ENCODE peak calls at places on chromosomes 2 and 18, in seven cellular contexts. B is MM.1S; K is esophagus squamous epithelium; J is right atrium auricular region; E is gastrocnemius medialis; O is CD8-positive, alpha-beta memory T cell; W is kidney. C is an unnamed sample. For H3K4me1, the result is how much of the 10 kb centered on the place peaks cover.

GRCh38 chr2:191218292-191218898 is 26.8 kb upstream of the MYO1B start:
- DNase-seq in B (no peak), K (no peak), J (no peak), E (no peak), O (peak), W (no peak), C (no peak)

GRCh38 chr2:173282795-173283545 is 71.7 kb upstream of the CDCA7 start:
- DNase-seq in B (no peak), K (no peak), J (no peak), E (no peak), O (no peak), W (no peak), C (no peak)

GRCh38 chr2:135063210-135063609 is 11.1 kb downstream of the RAB3GAP1 start:
- DNase-seq in B (no peak), K (no peak), J (no peak), E (no peak), O (no peak), W (no peak), C (no peak)

GRCh38 chr2:45771251-45771650 is 119.8 kb downstream of the PRKCE start:
- DNase-seq in B (no peak), K (no peak), J (peak), E (no peak), O (no peak), W (no peak), C (peak)

GRCh38 chr2:227805578-227805977 is 8.1 kb upstream of the CCL20 start:
- DNase-seq in B (peak), K (no peak), J (no peak), E (no peak), O (peak), W (no peak), C (no peak)

GRCh38 chr18:39462436-39462835 is 1896.8 kb upstream of the CELF4 start:
- DNase-seq in B (no peak), K (no peak), J (no peak), E (no peak), O (no peak), W (no peak), C (no peak)

GRCh38 chr2:119249855-119250775 is 26.5 kb downstream of the STEAP3 start:
- DNase-seq in B (no peak), K (no peak), J (no peak), E (no peak), O (no peak), W (no peak), C (no peak)

GRCh38 chr2:112160591-112161250 is 22.5 kb downstream of the FBLN7 start:
- DNase-seq in B (no peak), K (no peak), J (no peak), E (no peak), O (no peak), W (peak), C (no peak)

GRCh38 chr2:8761529-8762164 is 75.8 kb downstream of the KIDINS220 start:
- DNase-seq in B (peak), K (no peak), J (no peak), E (no peak), O (no peak), W (no peak), C (no peak)

GRCh38 chr2:62653582-62654422 is 51.7 kb upstream of the EHBP1 start:
- DNase-seq in B (no peak), K (no peak), J (no peak), E (no peak), O (no peak), W (no peak), C (no peak)

GRCh38 chr2:44055229-44055628 is 59.4 kb upstream of the LRPPRC start:
- DNase-seq in B (no peak), K (no peak), J (no peak), E (no peak), O (no peak), W (no peak), C (no peak)

GRCh38 chr18:59502222-59502898 is 143.3 kb upstream of the LMAN1 start:
- DNase-seq in B (no peak), K (no peak), J (peak), E (no peak), O (no peak), W (no peak), C (no peak)

GRCh38 chr2:156190532-156190931 is 142.0 kb downstream of the NR4A2 start:
- DNase-seq in B (no peak), K (no peak), J (no peak), E (no peak), O (no peak), W (no peak), C (no peak)

GRCh38 chr2:237485304-237485703 is 1.7 kb upstream of the MLPH start:
- DNase-seq in B (no peak), K (no peak), J (no peak), E (no peak), O (no peak), W (no peak), C (no peak)

GRCh38 chr2:138516030-138516704 is 14.6 kb downstream of the SPOPL start:
- DNase-seq in B (no peak), K (no peak), J (no peak), E (no peak), O (no peak), W (no peak), C (no peak)

GRCh38 chr2:7899241-7899640 is 782.6 kb upstream of the ID2 start:
- DNase-seq in B (no peak), K (no peak), J (no peak), E (no peak), O (no peak), W (no peak), C (no peak)

GRCh38 chr2:76867854-76868253 is 654.3 kb downstream of the LRRTM4 start:
- DNase-seq in B (no peak), K (no peak), J (no peak), E (no peak), O (no peak), W (no peak), C (no peak)

GRCh38 chr18:78032574-78032973 is 782.9 kb downstream of the GALR1 start:
- DNase-seq in B (no peak), K (no peak), J (no peak), E (no peak), O (no peak), W (no peak), C (no peak)

GRCh38 chr18:655445-655844 is 2.0 kb upstream of the TYMS start:
- DNase-seq in B (no peak), K (no peak), J (no peak), E (no peak), O (no peak), W (no peak), C (no peak)

GRCh38 chr2:231093956-231094355 is 30.9 kb downstream of the HTR2B start:
- DNase-seq in B (no peak), K (no peak), J (no peak), E (no peak), O (no peak), W (no peak), C (no peak)

GRCh38 chr18:61132036-61132435 is 201.2 kb upstream of the CDH20 start:
- DNase-seq in B (no peak), K (no peak), J (no peak), E (no peak), O (no peak), W (no peak), C (no peak)

GRCh38 chr2:230717595-230717994 is 5.0 kb downstream of the CAB39 start:
- DNase-seq in B (no peak), K (no peak), J (no peak), E (no peak), O (no peak), W (no peak), C (no peak)

GRCh38 chr2:132754867-132755472 is 85.0 kb upstream of the LYPD1 start:
- DNase-seq in B (no peak), K (no peak), J (no peak), E (no peak), O (no peak), W (no peak), C (no peak)

GRCh38 chr2:212667751-212668316 is 129.2 kb upstream of the ERBB4 start:
- DNase-seq in B (no peak), K (no peak), J (no peak), E (no peak), O (no peak), W (no peak), C (no peak)

GRCh38 chr2:240568678-240569522 is 616 bp downstream of the RNPEPL1 start:
- DNase-seq in B (peak), K (no peak), J (no peak), E (peak), O (peak), W (peak), C (peak)

GRCh38 chr2:11320698-11321492 is 23.5 kb downstream of the ROCK2 start:
- DNase-seq in B (no peak), K (no peak), J (no peak), E (peak), O (no peak), W (no peak), C (no peak)

GRCh38 chr18:50819727-50820378 is at the start of gene MRO:
- DNase-seq in B (peak), K (peak), J (peak), E (peak), O (peak), W (peak), C (peak)

DNA sequence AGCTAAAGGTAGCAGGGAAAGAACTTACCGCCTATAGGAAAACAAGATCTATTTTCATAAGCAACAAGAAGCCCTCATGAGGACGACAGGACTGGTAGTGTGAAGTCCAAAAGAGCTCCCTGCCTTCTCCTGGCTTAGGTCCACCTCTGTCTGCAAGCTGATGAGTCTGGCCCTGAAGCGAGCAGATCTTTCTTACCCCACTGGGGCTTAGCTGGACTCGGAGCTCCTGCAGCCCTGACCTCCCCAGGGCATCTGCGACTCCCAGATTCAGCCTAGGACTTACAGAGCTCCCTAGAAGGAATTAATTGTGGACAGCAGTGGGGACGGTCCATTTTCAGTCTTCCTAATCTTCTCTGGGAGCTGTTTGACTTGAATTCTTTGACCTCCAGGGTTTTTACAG is 53.7 kb downstream of the MCFD2 start:
- DNase-seq in B (no peak), K (no peak), J (no peak), E (no peak), O (no peak), W (peak), C (no peak)
- H3K4me1 ChIP-seq in B (under half), K (under half), J (under half), E (under half), O (under half), W (under half), C (under half)

GRCh38 chr2:28354920-28355520 is 37.6 kb upstream of the FOSL2 start:
- DNase-seq in B (no peak), K (no peak), J (no peak), E (no peak), O (no peak), W (peak), C (peak)
- H3K4me1 ChIP-seq in B (under half), K (under half), J (under half), E (under half), O (under half), W (under half), C (under half)

DNA sequence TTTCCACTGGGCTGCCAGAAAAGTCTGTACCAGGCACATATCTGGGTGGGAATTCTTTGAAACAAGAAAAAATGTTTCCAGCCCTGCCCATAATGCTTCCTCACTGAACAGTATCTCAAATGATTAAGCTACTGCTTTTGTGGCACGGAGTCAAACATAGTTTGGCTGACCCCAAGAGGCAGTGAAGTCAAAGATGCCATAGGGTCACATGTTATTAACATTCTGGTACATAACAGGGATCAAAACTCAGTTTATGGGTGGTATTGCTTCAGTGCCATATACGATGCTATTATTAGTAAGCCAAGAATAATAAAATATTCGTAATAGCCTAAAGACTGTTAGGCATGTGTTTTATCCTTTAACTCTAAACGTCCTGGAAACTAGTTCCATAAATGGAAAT is 112.4 kb downstream of the FEZ2 start:
- DNase-seq in B (no peak), K (no peak), J (peak), E (no peak), O (no peak), W (no peak), C (no peak)
- H3K4me1 ChIP-seq in B (under half), K (under half), J (under half), E (half or more), O (under half), W (under half), C (under half)

GRCh38 chr2:144606756-144607498 is 87.0 kb upstream of the ZEB2 start:
- DNase-seq in B (no peak), K (no peak), J (no peak), E (no peak), O (no peak), W (no peak), C (no peak)
- H3K4me1 ChIP-seq in B (under half), K (under half), J (under half), E (under half), O (under half), W (under half), C (under half)

GRCh38 chr2:68769586-68770270 is 35.1 kb downstream of the ARHGAP25 start:
- DNase-seq in B (no peak), K (no peak), J (no peak), E (no peak), O (peak), W (no peak), C (no peak)
- H3K4me1 ChIP-seq in B (half or more), K (under half), J (under half), E (under half), O (half or more), W (under half), C (half or more)

GRCh38 chr2:150909613-150910012 is 352.1 kb downstream of the RBM43 start:
- DNase-seq in B (peak), K (no peak), J (no peak), E (no peak), O (no peak), W (no peak), C (no peak)
- H3K4me1 ChIP-seq in B (under half), K (under half), J (under half), E (under half), O (under half), W (under half), C (under half)

GRCh38 chr2:85254540-85255261 is 73.1 kb downstream of the TGOLN2 start:
- DNase-seq in B (no peak), K (no peak), J (no peak), E (no peak), O (no peak), W (no peak), C (peak)
- H3K4me1 ChIP-seq in B (under half), K (under half), J (half or more), E (half or more), O (under half), W (under half), C (half or more)

DNA sequence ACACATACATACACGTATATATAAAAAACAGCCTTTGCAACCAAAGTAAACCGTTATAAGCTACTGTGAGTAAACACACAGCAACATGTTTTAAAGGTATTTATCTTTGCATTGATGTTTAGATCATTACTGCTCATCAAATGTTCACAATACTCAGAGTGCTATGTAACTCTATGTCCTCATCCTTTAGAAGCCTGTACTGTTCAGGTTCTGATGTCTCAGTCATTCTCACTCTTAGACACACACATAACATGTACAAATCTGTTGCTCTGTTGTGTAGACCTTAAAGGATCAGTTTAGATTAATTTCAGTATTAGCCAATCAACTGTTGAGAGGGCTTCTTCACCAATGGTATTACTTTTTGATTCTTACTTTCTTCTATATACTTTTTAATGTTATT is 139.7 kb upstream of the ITGB6 start:
- DNase-seq in B (no peak), K (no peak), J (no peak), E (no peak), O (no peak), W (no peak), C (no peak)
- H3K4me1 ChIP-seq in B (under half), K (under half), J (half or more), E (under half), O (under half), W (under half), C (under half)

GRCh38 chr2:217935245-217935879 is 67.4 kb downstream of the TNS1 start:
- DNase-seq in B (no peak), K (no peak), J (no peak), E (no peak), O (no peak), W (peak), C (no peak)
- H3K4me1 ChIP-seq in B (under half), K (half or more), J (half or more), E (half or more), O (under half), W (half or more), C (half or more)

C was measured in spleen.